ENCODE peak calls at places on chromosomes 11 and 22, in six cellular contexts. M is GM12865, D is trophoblast cell, W is amniotic stem cell, L is NCI-H510A, Q is AG04450. S is an unnamed sample.

GRCh38 chr11:64036081-64037026 is 623 bp downstream of the FLRT1 start:
- DNase-seq in D (no peak), W (no peak), M (no peak), L (no peak), Q (no peak), S (peak)

GRCh38 chr22:29702931-29703594 is 16.7 kb upstream of the CABP7 start:
- DNase-seq in M (peak), L (no peak), W (no peak), D (no peak), Q (no peak), S (no peak)

GRCh38 chr11:14854057-14854456 is 38.0 kb downstream of the CYP2R1 start:
- DNase-seq in M (no peak), L (no peak), Q (no peak), D (peak), W (no peak), S (no peak)

GRCh38 chr11:112523477-112523876 is 262.8 kb upstream of the PLET1 start:
- DNase-seq in L (no peak), W (no peak), D (no peak), Q (no peak), M (no peak), S (no peak)

GRCh38 chr22:30196141-30196866 is 50.3 kb downstream of the LIF start:
- DNase-seq in Q (peak), M (peak), L (peak), D (peak), W (peak), S (peak)

GRCh38 chr11:75536786-75537629 is 11.3 kb upstream of the GDPD5 start:
- DNase-seq in L (no peak), Q (no peak), M (peak), W (no peak), D (peak), S (no peak)

GRCh38 chr11:64096835-64097234 is 61.1 kb downstream of the FLRT1 start:
- DNase-seq in D (no peak), W (no peak), Q (no peak), L (peak), M (no peak), S (no peak)

GRCh38 chr11:14789879-14790484 is 102.0 kb downstream of the CYP2R1 start:
- DNase-seq in M (peak), D (no peak), Q (no peak), W (no peak), L (no peak), S (no peak)

GRCh38 chr11:126114486-126115252 is 52.0 kb upstream of the CDON start:
- DNase-seq in Q (no peak), D (no peak), M (no peak), W (no peak), L (peak), S (no peak)

GRCh38 chr22:44542561-44543222 is 44.7 kb upstream of the RTL6 start:
- DNase-seq in M (no peak), L (no peak), D (no peak), Q (no peak), W (no peak), S (no peak)

GRCh38 chr22:30290679-30291333 is 1.5 kb upstream of the CASTOR1 start:
- DNase-seq in M (peak), Q (no peak), D (peak), W (no peak), L (peak), S (no peak)

GRCh38 chr11:6862961-6863360 is at the start of gene OR10A2:
- DNase-seq in D (no peak), W (no peak), M (no peak), L (no peak), Q (no peak), S (no peak)

GRCh38 chr11:75287579-75287978 is 47.0 kb downstream of the TPBGL start:
- DNase-seq in D (no peak), M (no peak), Q (no peak), W (no peak), L (no peak), S (no peak)

GRCh38 chr11:120773501-120774031 is 250.3 kb upstream of the TBCEL start:
- DNase-seq in W (no peak), Q (no peak), D (no peak), L (no peak), M (peak), S (no peak)

GRCh38 chr11:114251797-114252327 is 44.3 kb upstream of the NNMT start:
- DNase-seq in D (no peak), M (no peak), W (no peak), Q (no peak), L (no peak), S (no peak)

GRCh38 chr22:44634426-44635321 is 67.3 kb upstream of the PRR5 start:
- DNase-seq in M (no peak), D (no peak), L (no peak), W (no peak), Q (no peak), S (no peak)

GRCh38 chr22:35140879-35141745 is 75.2 kb downstream of the ISX start:
- DNase-seq in Q (no peak), M (peak), W (no peak), D (no peak), L (no peak), S (no peak)

GRCh38 chr11:76641905-76642304 is 28.6 kb downstream of the LRRC32 start:
- DNase-seq in W (no peak), D (no peak), L (no peak), Q (no peak), M (no peak), S (no peak)

GRCh38 chr11:122214567-122214966 is 98.6 kb upstream of the BLID start:
- DNase-seq in W (no peak), M (no peak), L (no peak), Q (no peak), D (no peak), S (no peak)

GRCh38 chr22:35593885-35594470 is 23.2 kb downstream of the MB start:
- DNase-seq in W (no peak), L (no peak), D (peak), M (no peak), Q (no peak), S (no peak)

GRCh38 chr11:10030122-10030490 is 263.9 kb downstream of the SBF2 start:
- DNase-seq in W (no peak), Q (no peak), D (no peak), L (no peak), M (no peak), S (no peak)

GRCh38 chr11:72127923-72128322 is 7.6 kb upstream of the FOLR3 start:
- DNase-seq in L (no peak), M (no peak), D (no peak), W (no peak), Q (no peak), S (no peak)

GRCh38 chr11:3854977-3855807 is at the start of gene STIM1:
- DNase-seq in D (peak), L (peak), M (peak), W (peak), Q (peak), S (peak)

GRCh38 chr11:130163346-130164220 is 4.0 kb downstream of the ST14 start:
- DNase-seq in L (peak), D (no peak), M (no peak), W (no peak), Q (no peak), S (no peak)

GRCh38 chr11:109940816-109941215 is 152.4 kb upstream of the ZC3H12C start:
- DNase-seq in D (peak), M (peak), W (no peak), L (no peak), Q (peak), S (peak)

GRCh38 chr22:17501679-17502285 is 61.5 kb upstream of the SLC25A18 start:
- DNase-seq in W (peak), L (no peak), Q (peak), M (peak), D (peak), S (peak)

GRCh38 chr11:78039919-78040671 is 17.0 kb upstream of the KCTD14 start:
- DNase-seq in W (peak), L (peak), M (peak), D (peak), Q (peak), S (peak)

S was measured in HS-5.